ENCODE peak calls at places on chromosomes 6 and 20, in four cellular contexts. R, K, U and E are unnamed samples.

GRCh38 chr6:9335470-9335869 is 900.1 kb upstream of the SLC35B3 start:
- DNase-seq in R (no peak), K (no peak), U (no peak), E (no peak)

GRCh38 chr6:98839788-98840361 is 5.5 kb downstream of the POU3F2 start:
- DNase-seq in R (no peak), K (no peak), U (no peak), E (no peak)

GRCh38 chr20:13443690-13444089 is 195.0 kb downstream of the TASP1 start:
- DNase-seq in R (no peak), K (no peak), U (no peak), E (no peak)

GRCh38 chr6:32972353-32973143 is 4.2 kb downstream of the BRD2 start:
- DNase-seq in R (peak; percentile 62), K (peak; percentile 61), U (peak; percentile 57), E (no peak)

GRCh38 chr6:35486005-35486925 is 10.6 kb downstream of the TEAD3 start:
- DNase-seq in R (no peak), K (no peak), U (no peak), E (no peak)

GRCh38 chr6:129059650-129060049 is 176.7 kb downstream of the LAMA2 start:
- DNase-seq in R (no peak), K (no peak), U (no peak), E (no peak)

GRCh38 chr6:74826318-74826717 is 379.5 kb downstream of the COL12A1 start:
- DNase-seq in R (no peak), K (no peak), U (no peak), E (no peak)

GRCh38 chr6:3835055-3835731 is 14.0 kb upstream of the FAM50B start:
- DNase-seq in R (no peak), K (no peak), U (no peak), E (no peak)

GRCh38 chr20:62222972-62223371 is 2.9 kb upstream of the HRH3 start:
- DNase-seq in R (no peak), K (no peak), U (no peak), E (no peak)

GRCh38 chr20:45370571-45371204 is 7.4 kb downstream of the TP53TG5 start:
- DNase-seq in R (no peak), K (no peak), U (no peak), E (no peak)

GRCh38 chr6:113428702-113429101 is 428.4 kb upstream of the MARCKS start:
- DNase-seq in R (no peak), K (no peak), U (no peak), E (no peak)

GRCh38 chr6:37822851-37823682 is 3.5 kb downstream of the ZFAND3 start:
- DNase-seq in R (no peak), K (peak; percentile 7), U (peak; percentile 13), E (no peak)

GRCh38 chr6:3414704-3415453 is 42.0 kb downstream of the SLC22A23 start:
- DNase-seq in R (no peak), K (no peak), U (no peak), E (no peak)

GRCh38 chr20:11182715-11183114 is 508.9 kb upstream of the JAG1 start:
- DNase-seq in R (no peak), K (no peak), U (no peak), E (no peak)

GRCh38 chr6:8707956-8708772 is 272.8 kb upstream of the SLC35B3 start:
- DNase-seq in R (no peak), K (no peak), U (no peak), E (peak; percentile 15)

GRCh38 chr20:4795394-4795793 is 73.7 kb downstream of the PRND start:
- DNase-seq in R (no peak), K (no peak), U (peak; percentile 32), E (peak; percentile 27)

GRCh38 chr6:158627168-158627939 is 17.2 kb downstream of the DYNLT1 start:
- DNase-seq in R (no peak), K (no peak), U (no peak), E (no peak)

GRCh38 chr20:1491281-1491840 is at the start of gene SIRPB2:
- DNase-seq in R (no peak), K (no peak), U (no peak), E (no peak)

GRCh38 chr6:23980965-23981364 is 145.1 kb upstream of the NRSN1 start:
- DNase-seq in R (no peak), K (no peak), U (no peak), E (no peak)

GRCh38 chr6:108676555-108676954 is 115.8 kb downstream of the FOXO3 start:
- DNase-seq in R (no peak), K (no peak), U (no peak), E (no peak)

GRCh38 chr6:20632696-20633095 is 98.4 kb downstream of the CDKAL1 start:
- DNase-seq in R (no peak), K (no peak), U (no peak), E (no peak)

GRCh38 chr20:53291548-53291947 is 302.1 kb downstream of the ZNF217 start:
- DNase-seq in R (no peak), K (no peak), U (no peak), E (no peak)

GRCh38 chr6:168091381-168092264 is 12.6 kb upstream of the FRMD1 start:
- DNase-seq in R (no peak), K (no peak), U (no peak), E (no peak)

GRCh38 chr20:43736588-43737091 is 9.8 kb upstream of the GTSF1L start:
- DNase-seq in R (peak; percentile 52), K (no peak), U (no peak), E (no peak)

GRCh38 chr6:108589244-108589730 is 28.6 kb downstream of the FOXO3 start:
- DNase-seq in R (no peak), K (no peak), U (no peak), E (no peak)